ENCODE peak calls at places on chromosomes 1 and 21, in four cellular contexts. R, Z, S and Y are unnamed samples.

GRCh38 chr21:33286076-33286475 is 19.9 kb downstream of the IL10RB start:
- DNase-seq in R (no peak), Z (no peak), S (no peak), Y (no peak)

GRCh38 chr1:156419863-156420208 is 50.8 kb downstream of the RHBG start:
- DNase-seq in R (no peak), Z (no peak), S (no peak), Y (no peak)

GRCh38 chr1:182784556-182785171 is 4.9 kb upstream of the NPL start:
- DNase-seq in R (peak), Z (no peak), S (no peak), Y (no peak)

GRCh38 chr1:22855668-22856606 is 116.7 kb downstream of the LACTBL1 start:
- DNase-seq in R (no peak), Z (no peak), S (no peak), Y (no peak)

GRCh38 chr1:170967042-170967910 is 31.9 kb downstream of the MROH9 start:
- DNase-seq in R (peak), Z (no peak), S (no peak), Y (no peak)

GRCh38 chr1:171427852-171428471 is 57.4 kb upstream of the PRRC2C start:
- DNase-seq in R (no peak), Z (no peak), S (no peak), Y (no peak)

GRCh38 chr1:25895365-25895990 is 10.7 kb downstream of the STMN1 start:
- DNase-seq in R (peak), Z (peak), S (peak), Y (peak)

GRCh38 chr1:87402192-87403046 is 73.7 kb downstream of the LMO4 start:
- DNase-seq in R (peak), Z (no peak), S (no peak), Y (no peak)

GRCh38 chr1:26288311-26288941 is 8.5 kb downstream of the SH3BGRL3 start:
- DNase-seq in R (no peak), Z (no peak), S (no peak), Y (no peak)

GRCh38 chr1:228841632-228842031 is 106.4 kb downstream of the RHOU start:
- DNase-seq in R (no peak), Z (no peak), S (no peak), Y (no peak)

GRCh38 chr1:201229771-201230635 is 39.4 kb downstream of the IGFN1 start:
- DNase-seq in R (peak), Z (no peak), S (no peak), Y (no peak)

GRCh38 chr1:81998165-81998564 is 197.4 kb downstream of the ADGRL2 start:
- DNase-seq in R (peak), Z (no peak), S (no peak), Y (no peak)

GRCh38 chr1:21758614-21759013 is 24.3 kb downstream of the USP48 start:
- DNase-seq in R (no peak), Z (no peak), S (no peak), Y (no peak)

GRCh38 chr1:100360790-100361232 is 8.5 kb downstream of the CDC14A start:
- DNase-seq in R (peak), Z (no peak), S (peak), Y (no peak)

GRCh38 chr1:212557739-212558664 is 50.6 kb upstream of the ATF3 start:
- DNase-seq in R (peak), Z (no peak), S (peak), Y (no peak)

GRCh38 chr1:59072017-59072947 is 224.6 kb upstream of the FGGY start:
- DNase-seq in R (no peak), Z (no peak), S (no peak), Y (no peak)

GRCh38 chr1:217924924-217925323 is 293.8 kb downstream of the SPATA17 start:
- DNase-seq in R (no peak), Z (no peak), S (no peak), Y (no peak)

GRCh38 chr1:7885513-7886298 is 32.8 kb upstream of the UTS2 start:
- DNase-seq in R (no peak), Z (no peak), S (no peak), Y (no peak)

GRCh38 chr1:48214820-48215219 is 7.7 kb upstream of the SLC5A9 start:
- DNase-seq in R (no peak), Z (no peak), S (no peak), Y (no peak)

GRCh38 chr1:99049745-99050144 is 45.1 kb upstream of the PLPPR5 start:
- DNase-seq in R (no peak), Z (no peak), S (no peak), Y (no peak)

GRCh38 chr1:246600579-246600978 is 34.3 kb downstream of the CNST start:
- DNase-seq in R (no peak), Z (no peak), S (no peak), Y (no peak)

GRCh38 chr1:153422450-153423068 is 6.2 kb downstream of the S100A7A start:
- DNase-seq in R (peak), Z (peak), S (peak), Y (no peak)

GRCh38 chr1:157512036-157512969 is 40.0 kb downstream of the FCRL5 start:
- DNase-seq in R (no peak), Z (no peak), S (no peak), Y (no peak)

GRCh38 chr1:182029002-182029378 is 32.5 kb downstream of the ZNF648 start:
- DNase-seq in R (no peak), Z (no peak), S (no peak), Y (no peak)

GRCh38 chr1:153568367-153569099 is 2.9 kb upstream of the S100A2 start:
- DNase-seq in R (peak), Z (peak), S (peak), Y (peak)

GRCh38 chr1:114369930-114370329 is 141.1 kb downstream of the TRIM33 start:
- DNase-seq in R (no peak), Z (no peak), S (no peak), Y (no peak)

GRCh38 chr21:40019076-40019475 is 151.8 kb downstream of the PCP4 start:
- DNase-seq in R (no peak), Z (no peak), S (no peak), Y (no peak)

GRCh38 chr1:60960846-60961542 is 121.4 kb upstream of the NFIA start:
- DNase-seq in R (no peak), Z (no peak), S (no peak), Y (no peak)

GRCh38 chr1:34982820-34983376 is 2.2 kb downstream of the TMEM35B start:
- DNase-seq in R (no peak), Z (no peak), S (no peak), Y (no peak)

GRCh38 chr1:18978706-18979105 is 22.2 kb upstream of the IFFO2 start:
- DNase-seq in R (no peak), Z (no peak), S (no peak), Y (no peak)

GRCh38 chr21:16568661-16569060 is 838.9 kb downstream of the USP25 start:
- DNase-seq in R (no peak), Z (no peak), S (no peak), Y (no peak)

GRCh38 chr1:24391882-24392603 is 21.5 kb downstream of the STPG1 start:
- DNase-seq in R (peak), Z (no peak), S (peak), Y (no peak)

GRCh38 chr1:69673301-69673700 is 105.6 kb downstream of the LRRC7 start:
- DNase-seq in R (no peak), Z (no peak), S (no peak), Y (no peak)

GRCh38 chr1:164830628-164831027 is 271.6 kb downstream of the PBX1 start:
- DNase-seq in R (no peak), Z (no peak), S (no peak), Y (no peak)

GRCh38 chr1:6785721-6786505 is 659 bp downstream of the CAMTA1 start:
- DNase-seq in R (peak), Z (no peak), S (peak), Y (no peak)

GRCh38 chr1:221101792-221102191 is 222.5 kb downstream of the HLX start:
- DNase-seq in R (peak), Z (no peak), S (no peak), Y (no peak)

GRCh38 chr1:56424744-56425493 is 154.4 kb downstream of the PLPP3 start:
- DNase-seq in R (no peak), Z (peak), S (peak), Y (peak)

GRCh38 chr1:228927947-228928898 is 192.9 kb downstream of the RHOU start:
- DNase-seq in R (no peak), Z (no peak), S (no peak), Y (no peak)